ENCODE peak calls at places on chromosomes 7 and 10, in ten cellular contexts. N, P, D, F, H, O, B, Z, W and S are unnamed samples.

GRCh38 chr7:2738766-2739549 is 51.0 kb downstream of the AMZ1 start:
- DNase-seq in N (peak), P (no peak), D (no peak), F (no peak), H (no peak), O (no peak), B (no peak), Z (no peak), W (peak), S (no peak)

GRCh38 chr7:114658188-114658587 is 243.6 kb downstream of the FOXP2 start:
- DNase-seq in N (no peak), P (no peak), D (no peak), F (no peak), H (no peak), O (no peak), B (no peak), Z (no peak), W (no peak), S (no peak)

GRCh38 chr10:77118603-77119282 is 518.9 kb downstream of the KCNMA1 start:
- DNase-seq in N (no peak), P (no peak), D (no peak), F (no peak), H (no peak), O (no peak), B (no peak), Z (no peak), W (no peak), S (no peak)

GRCh38 chr7:32241636-32242035 is 171.4 kb upstream of the PDE1C start:
- DNase-seq in N (no peak), P (no peak), D (no peak), F (no peak), H (no peak), O (no peak), B (no peak), Z (no peak), W (no peak), S (no peak)

GRCh38 chr10:112369495-112370423 is 4.2 kb upstream of the ACSL5 start:
- DNase-seq in N (no peak), P (no peak), D (no peak), F (no peak), H (no peak), O (no peak), B (no peak), Z (no peak), W (no peak), S (no peak)

GRCh38 chr7:67267914-67268313 is 271.3 kb downstream of the TYW1 start:
- DNase-seq in N (no peak), P (no peak), D (no peak), F (no peak), H (no peak), O (no peak), B (no peak), Z (no peak), W (no peak), S (peak)

GRCh38 chr10:4651404-4652037 is 174.5 kb upstream of the AKR1E2 start:
- DNase-seq in N (no peak), P (no peak), D (no peak), F (no peak), H (no peak), O (no peak), B (no peak), Z (no peak), W (no peak), S (no peak)

GRCh38 chr10:62049815-62050626 is 148.5 kb downstream of the ARID5B start:
- DNase-seq in N (no peak), P (no peak), D (no peak), F (no peak), H (no peak), O (no peak), B (no peak), Z (no peak), W (no peak), S (no peak)

GRCh38 chr10:49187950-49188761 is at the start of gene TMEM273:
- DNase-seq in N (no peak), P (peak), D (no peak), F (peak), H (no peak), O (no peak), B (no peak), Z (peak), W (peak), S (no peak)

GRCh38 chr7:151607464-151607867 is 87.8 kb upstream of the RHEB start:
- DNase-seq in N (peak), P (no peak), D (peak), F (no peak), H (no peak), O (no peak), B (no peak), Z (no peak), W (no peak), S (peak)

GRCh38 chr10:114068054-114068707 is 24.5 kb downstream of the ADRB1 start:
- DNase-seq in N (no peak), P (no peak), D (no peak), F (no peak), H (no peak), O (no peak), B (no peak), Z (no peak), W (no peak), S (no peak)

GRCh38 chr7:140316165-140316661 is 82.1 kb downstream of the SLC37A3 start:
- DNase-seq in N (peak), P (peak), D (peak), F (peak), H (peak), O (peak), B (peak), Z (peak), W (peak), S (peak)
- H3K4me3 ChIP-seq in N (peak), P (peak), D (peak), F (no peak), H (peak), O (no peak), B (no peak), Z (no peak), W (peak), S (no peak)

GRCh38 chr10:132587175-132587574 is 49.6 kb downstream of the INPP5A start:
- DNase-seq in N (peak), P (no peak), D (no peak), F (no peak), H (no peak), O (no peak), B (no peak), Z (no peak), W (peak), S (no peak)
- H3K27ac ChIP-seq in N (no peak), P (no peak), D (no peak), F (no peak), H (no peak), O (no peak), B (no peak), Z (peak), W (peak), S (peak)

GRCh38 chr10:132464256-132465192 is 67.5 kb downstream of the PWWP2B start:
- DNase-seq in N (peak), P (peak), D (no peak), F (peak), H (peak), O (no peak), B (peak), Z (peak), W (peak), S (peak)

GRCh38 chr10:132461683-132462231 is 64.8 kb downstream of the PWWP2B start:
- DNase-seq in N (peak), P (no peak), D (no peak), F (no peak), H (no peak), O (no peak), B (no peak), Z (peak), W (no peak), S (no peak)

GRCh38 chr10:132462463-132463332 is 65.7 kb downstream of the PWWP2B start:
- DNase-seq in N (peak), P (no peak), D (no peak), F (no peak), H (no peak), O (no peak), B (no peak), Z (peak), W (no peak), S (no peak)

GRCh38 chr10:132465193-132465888 is 68.3 kb downstream of the PWWP2B start:
- DNase-seq in N (no peak), P (no peak), D (no peak), F (no peak), H (no peak), O (no peak), B (no peak), Z (peak), W (no peak), S (no peak)

DNA sequence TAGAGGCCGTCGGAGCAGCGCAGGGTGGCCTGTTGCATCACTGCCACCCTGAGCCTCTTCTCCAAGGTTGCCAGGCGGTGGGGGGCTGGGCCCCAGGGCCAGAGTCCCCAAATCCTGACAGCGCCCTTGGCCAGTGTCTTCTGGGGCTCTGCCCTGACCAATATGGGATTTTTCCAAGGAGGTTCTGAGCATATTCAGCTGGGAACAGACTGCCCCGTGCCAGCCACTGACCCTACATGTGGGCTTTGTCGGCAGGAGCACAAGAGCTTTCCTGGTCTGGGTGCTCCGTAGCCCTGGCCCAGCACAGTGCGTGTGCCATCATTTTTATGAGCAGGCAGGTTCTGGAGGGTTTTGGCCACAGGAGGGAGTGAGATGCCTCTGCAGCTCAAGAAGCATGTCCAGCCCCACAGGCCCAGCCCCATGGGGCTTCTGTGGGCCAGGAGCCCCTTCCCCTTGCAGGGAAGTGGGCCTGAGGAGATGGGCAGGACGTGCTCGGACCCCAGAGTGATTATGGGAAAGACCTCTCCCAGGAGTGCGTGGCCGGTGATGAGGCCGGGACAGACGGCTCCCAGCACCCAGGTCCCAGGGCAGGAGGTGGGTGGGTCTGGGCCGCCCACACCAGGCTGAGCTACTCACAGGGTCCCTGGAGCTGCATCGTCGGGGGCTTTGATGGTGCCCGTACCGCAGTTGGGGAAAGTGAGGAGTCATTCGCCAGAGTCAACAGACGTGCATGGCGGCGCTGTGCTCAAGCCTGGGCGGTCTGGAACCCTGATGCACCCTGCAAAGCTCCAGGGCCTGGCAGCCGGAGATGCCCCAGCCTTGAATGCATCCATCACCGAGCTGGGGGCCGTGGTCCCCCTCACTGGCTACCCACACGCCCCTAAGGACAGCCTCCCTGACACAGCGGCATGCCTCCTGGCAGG is 66.6 kb downstream of the PWWP2B start:
- DNase-seq in N (peak), P (no peak), D (no peak), F (no peak), H (no peak), O (no peak), B (no peak), Z (peak), W (no peak), S (no peak)
- TF ChIP-seq CTCF in N (no peak), P (peak), D (peak), F (peak), H (no peak), O (no peak), B (peak), Z (peak), W (peak), S (peak)

GRCh38 chr7:94391716-94392390 is 2.8 kb upstream of the COL1A2 start:
- DNase-seq in N (no peak), P (no peak), D (peak), F (peak), H (peak), O (no peak), B (peak), Z (no peak), W (no peak), S (peak)
- H3K4me3 ChIP-seq in N (no peak), P (peak), D (no peak), F (no peak), H (no peak), O (no peak), B (no peak), Z (no peak), W (no peak), S (no peak)

GRCh38 chr7:40978047-40978446 is 724.8 kb downstream of the INHBA start:
- DNase-seq in N (no peak), P (no peak), D (no peak), F (no peak), H (no peak), O (no peak), B (no peak), Z (no peak), W (no peak), S (peak)

GRCh38 chr7:40966693-40967092 is 736.2 kb downstream of the INHBA start:
- DNase-seq in N (no peak), P (no peak), D (peak), F (no peak), H (no peak), O (no peak), B (no peak), Z (no peak), W (no peak), S (no peak)

GRCh38 chr7:40977533-40977932 is 725.4 kb downstream of the INHBA start:
- DNase-seq in N (no peak), P (no peak), D (no peak), F (no peak), H (no peak), O (no peak), B (no peak), Z (no peak), W (no peak), S (no peak)

GRCh38 chr7:40969641-40970040 is 733.2 kb downstream of the INHBA start:
- DNase-seq in N (no peak), P (no peak), D (no peak), F (no peak), H (no peak), O (no peak), B (no peak), Z (no peak), W (no peak), S (no peak)

DNA sequence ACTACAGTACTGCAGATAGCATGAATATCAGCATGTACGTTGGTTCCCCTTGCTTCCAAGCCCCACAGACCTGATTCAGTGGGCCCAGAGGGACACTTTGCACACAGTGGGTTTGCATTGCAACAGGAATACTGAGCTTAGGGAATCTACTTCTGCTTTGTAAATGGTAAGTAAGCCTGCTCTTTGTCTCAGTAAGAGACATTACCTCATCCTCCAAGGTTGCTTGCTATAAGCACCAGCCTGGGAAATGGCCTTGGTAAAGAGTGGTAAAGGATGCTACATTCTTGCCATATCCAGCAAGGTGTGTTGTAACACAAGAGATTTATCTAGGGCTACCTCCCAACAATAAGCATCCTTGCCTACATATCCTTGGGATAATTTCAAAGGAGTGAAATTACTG is 730.5 kb downstream of the INHBA start:
- DNase-seq in N (no peak), P (no peak), D (no peak), F (no peak), H (no peak), O (no peak), B (no peak), Z (no peak), W (no peak), S (no peak)
- H3K27ac ChIP-seq in N (no peak), P (no peak), D (no peak), F (no peak), H (no peak), O (no peak), B (no peak), Z (no peak), W (no peak), S (no peak)

GRCh38 chr10:23686722-23687121 is 247.8 kb downstream of the OTUD1 start:
- DNase-seq in N (no peak), P (no peak), D (no peak), F (no peak), H (no peak), O (no peak), B (no peak), Z (no peak), W (no peak), S (no peak)
- TF ChIP-seq CTCF in N (no peak), P (no peak), D (no peak), F (no peak), H (no peak), O (no peak), B (no peak), Z (no peak), W (no peak), S (no peak)

GRCh38 chr10:124741281-124741921 is 2.8 kb downstream of the FAM53B start:
- DNase-seq in N (peak), P (peak), D (peak), F (peak), H (peak), O (peak), B (peak), Z (peak), W (peak), S (peak)
- H3K4me3 ChIP-seq in N (peak), P (peak), D (no peak), F (no peak), H (no peak), O (no peak), B (no peak), Z (peak), W (no peak), S (no peak)